ENCODE peak calls at places on chromosome 14, in six cellular contexts. D, V, O, E, G and Z are unnamed samples.

GRCh38 chr14:53190938-53191337 is 37.8 kb upstream of the DDHD1 start:
- DNase-seq in D (no peak), G (no peak), V (no peak), E (no peak), O (peak; percentile 29), Z (no peak)

GRCh38 chr14:39268393-39268792 is 34.7 kb downstream of the MIA2 start:
- DNase-seq in D (no peak), G (no peak), V (no peak), E (peak; percentile 9), O (peak; percentile 22), Z (no peak)

GRCh38 chr14:68549057-68549421 is 243.8 kb downstream of the ZFP36L1 start:
- DNase-seq in V (no peak), E (peak; percentile 83), D (no peak), G (no peak), O (peak; percentile 84), Z (no peak)

GRCh38 chr14:62778310-62778709 is 266.9 kb downstream of the KCNH5 start:
- DNase-seq in D (no peak), O (no peak), V (no peak), E (no peak), G (no peak), Z (no peak)

GRCh38 chr14:55015006-55015405 is 11.9 kb downstream of the WDHD1 start:
- DNase-seq in E (no peak), V (no peak), G (no peak), D (no peak), O (no peak), Z (no peak)

GRCh38 chr14:101962503-101962874 is 1.9 kb upstream of the DYNC1H1 start:
- DNase-seq in V (peak; percentile 84), D (no peak), E (peak; percentile 88), G (no peak), O (peak; percentile 86), Z (no peak)

GRCh38 chr14:91400696-91401095 is 16.9 kb downstream of the CCDC88C start:
- DNase-seq in D (no peak), V (no peak), G (no peak), E (no peak), O (peak; percentile 20), Z (no peak)

GRCh38 chr14:30015471-30015870 is 87.8 kb upstream of the PRKD1 start:
- DNase-seq in G (no peak), D (no peak), E (no peak), O (no peak), V (no peak), Z (no peak)

GRCh38 chr14:34604990-34605389 is 25.0 kb downstream of the SNX6 start:
- DNase-seq in E (peak; percentile 6), G (no peak), V (no peak), O (peak; percentile 39), D (no peak), Z (no peak)

GRCh38 chr14:59197695-59198262 is 9.3 kb downstream of the DAAM1 start:
- DNase-seq in V (no peak), E (no peak), G (no peak), O (peak; percentile 51), D (no peak), Z (no peak)

GRCh38 chr14:83826838-83827237 is 1703.1 kb upstream of the FLRT2 start:
- DNase-seq in D (no peak), G (no peak), O (peak; percentile 38), E (peak; percentile 5), V (no peak), Z (no peak)

GRCh38 chr14:59566725-59567124 is 9.9 kb downstream of the CCDC175 start:
- DNase-seq in E (no peak), O (no peak), V (no peak), D (no peak), G (no peak), Z (no peak)

GRCh38 chr14:67077914-67078313 is 111.3 kb upstream of the GARIN2 start:
- DNase-seq in V (no peak), G (no peak), O (peak; percentile 11), D (no peak), E (no peak), Z (no peak)

GRCh38 chr14:74360163-74360562 is 11.9 kb downstream of the VRTN start:
- DNase-seq in O (no peak), G (no peak), V (no peak), E (no peak), D (no peak), Z (no peak)

GRCh38 chr14:95068091-95068490 is 89.2 kb downstream of the DICER1 start:
- DNase-seq in O (no peak), G (no peak), V (no peak), D (no peak), E (no peak), Z (no peak)

GRCh38 chr14:91694643-91695042 is 37.2 kb downstream of the CATSPERB start:
- DNase-seq in D (no peak), E (no peak), O (no peak), V (no peak), G (no peak), Z (no peak)

GRCh38 chr14:80523518-80524117 is 312.3 kb upstream of the DIO2 start:
- DNase-seq in G (no peak), E (peak; percentile 12), O (no peak), D (no peak), V (no peak), Z (no peak)

GRCh38 chr14:100350283-100350926 is 27.3 kb downstream of the SLC25A47 start:
- DNase-seq in E (no peak), O (no peak), D (no peak), G (no peak), V (no peak), Z (no peak)

GRCh38 chr14:100108042-100108825 is 43.0 kb downstream of the EVL start:
- DNase-seq in E (peak; percentile 69), D (peak; percentile 86), V (peak; percentile 64), O (peak; percentile 79), G (peak; percentile 48), Z (peak; percentile 92)

GRCh38 chr14:89212386-89213235 is 204.4 kb downstream of the FOXN3 start:
- DNase-seq in G (no peak), O (no peak), D (no peak), V (no peak), E (no peak), Z (no peak)

GRCh38 chr14:39491134-39491541 is 58.9 kb upstream of the FBXO33 start:
- DNase-seq in V (no peak), D (no peak), O (peak; percentile 57), E (peak; percentile 38), G (no peak), Z (no peak)

GRCh38 chr14:33569844-33570716 is 380.8 kb downstream of the EGLN3 start:
- DNase-seq in G (no peak), O (peak; percentile 16), V (no peak), E (no peak), D (no peak), Z (no peak)

DNA sequence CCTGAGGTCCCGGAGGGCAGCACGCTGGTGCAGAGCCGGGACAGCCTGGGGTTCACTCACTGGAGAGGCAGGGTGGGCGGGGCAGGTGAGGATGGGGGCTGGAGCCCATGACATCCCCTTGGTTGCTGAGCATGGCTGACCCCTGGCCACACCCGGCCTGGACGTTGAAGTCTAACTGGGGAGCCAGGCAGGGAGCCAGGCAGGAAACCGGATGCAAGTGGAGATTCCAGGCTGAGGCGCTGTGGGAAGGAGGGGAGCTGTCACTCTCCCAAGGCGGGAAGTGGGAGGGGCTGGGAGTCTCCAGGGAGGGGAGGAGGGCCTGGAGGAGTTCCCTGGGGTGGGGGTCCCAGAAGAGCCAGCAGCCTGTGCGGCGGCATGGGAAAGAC is 7.7 kb upstream of the INF2 start:
- DNase-seq in D (peak; percentile 30), V (peak; percentile 80), E (peak; percentile 80), O (peak; percentile 93), G (peak; percentile 73), Z (peak; percentile 83)
- TF ChIP-seq CTCF in D (no peak), V (no peak), E (no peak), O (peak; percentile 1), G (no peak), Z (no peak)

GRCh38 chr14:93536945-93537344 is 106.2 kb downstream of the UNC79 start:
- DNase-seq in G (no peak), O (no peak), V (no peak), D (no peak), E (no peak), Z (peak; percentile 34)
- TF ChIP-seq CTCF in G (no peak), O (no peak), V (no peak), D (no peak), E (no peak), Z (no peak)

DNA sequence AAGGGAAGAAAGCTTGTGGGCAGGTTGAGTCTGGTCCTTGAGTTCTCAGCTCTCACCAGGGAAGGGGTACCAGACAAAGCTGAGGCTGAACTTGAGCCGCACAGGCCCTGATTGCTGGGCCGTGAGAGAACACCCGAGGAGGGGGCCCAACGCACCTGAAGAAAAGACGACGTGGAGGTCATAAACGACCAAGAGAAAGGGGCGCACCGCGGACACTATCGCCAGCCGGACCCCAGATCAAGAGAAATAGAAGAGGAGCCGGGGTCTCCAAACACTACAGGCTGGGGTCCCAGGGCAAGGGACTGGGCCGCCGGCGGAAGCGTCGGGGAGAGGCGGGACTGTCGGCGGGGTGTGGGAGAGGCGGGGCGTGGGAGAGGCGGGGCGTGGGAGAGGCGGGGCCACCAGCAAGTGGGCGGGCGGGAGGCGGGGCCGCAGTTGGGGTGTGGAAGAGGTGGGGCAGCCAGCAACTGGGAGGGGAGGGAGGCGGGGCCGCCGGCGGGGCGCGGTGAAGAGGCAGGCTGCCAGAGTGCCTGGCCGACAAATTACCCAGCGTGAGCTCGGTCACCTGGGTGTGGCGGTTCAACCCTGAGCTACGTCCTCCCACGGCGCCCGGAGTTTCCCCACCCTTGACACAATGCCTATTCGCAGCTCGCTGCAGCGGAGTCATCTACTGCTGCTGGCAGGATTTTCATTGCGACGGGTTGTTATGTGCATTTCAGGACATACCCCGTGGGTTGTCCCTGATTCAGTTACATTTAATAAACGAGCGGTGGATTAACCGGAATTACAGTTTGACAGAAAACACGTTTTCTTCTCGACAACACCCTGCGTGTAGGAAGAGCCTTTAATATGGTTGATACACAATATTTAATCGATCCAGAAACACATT is 15.5 kb upstream of the NEMF start:
- DNase-seq in G (peak; percentile 81), V (peak; percentile 69), E (peak; percentile 97), O (peak; percentile 98), D (peak; percentile 98), Z (peak; percentile 96)
- TF ChIP-seq CTCF in G (no peak), V (no peak), E (no peak), O (no peak), D (no peak), Z (no peak)

GRCh38 chr14:99036594-99037293 is 235.3 kb downstream of the BCL11B start:
- DNase-seq in D (no peak), E (no peak), V (no peak), O (no peak), G (no peak), Z (no peak)

GRCh38 chr14:99038401-99038800 is 233.6 kb downstream of the BCL11B start:
- DNase-seq in V (peak; percentile 7), G (no peak), E (peak; percentile 55), O (peak; percentile 9), D (no peak), Z (no peak)

GRCh38 chr14:99035712-99036593 is 236.0 kb downstream of the BCL11B start:
- DNase-seq in V (peak; percentile 45), D (peak; percentile 23), E (peak; percentile 99), O (peak; percentile 95), G (peak; percentile 85), Z (peak; percentile 38)

GRCh38 chr14:99039316-99040041 is 232.5 kb downstream of the BCL11B start:
- DNase-seq in D (no peak), E (no peak), G (no peak), O (no peak), V (no peak), Z (no peak)

DNA sequence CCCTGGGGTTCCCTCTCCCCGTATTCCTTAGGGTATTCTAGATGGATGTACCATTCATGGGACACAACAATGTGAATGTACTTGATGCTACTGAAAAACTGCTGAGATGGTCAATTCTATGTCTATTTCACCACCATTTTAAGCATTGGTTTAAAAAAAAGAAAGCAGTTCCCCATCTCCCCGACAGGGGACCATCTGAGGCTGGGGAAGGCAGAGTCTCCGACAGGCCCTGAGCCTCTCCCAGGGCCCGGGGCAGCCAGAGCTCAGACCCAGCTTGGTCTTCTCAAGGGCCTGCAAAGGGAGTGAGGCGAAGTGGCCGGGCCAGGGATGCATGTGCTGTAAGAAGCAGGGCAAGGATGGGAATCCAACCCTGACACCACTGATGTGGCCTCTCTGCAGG is 234.2 kb downstream of the BCL11B start:
- DNase-seq in D (no peak), E (no peak), O (no peak), V (no peak), G (no peak), Z (no peak)
- TF ChIP-seq CTCF in D (no peak), E (peak; percentile 20), O (peak; percentile 2), V (no peak), G (peak; percentile 13), Z (no peak)